ENCODE peak calls at places on chromosomes 13 and 19, in five cellular contexts. T, I, S, L and Z are unnamed samples.

GRCh38 chr19:5326986-5327623 is 13.5 kb downstream of the PTPRS start:
- DNase-seq in T (no peak), I (no peak), S (no peak), L (no peak), Z (no peak)

GRCh38 chr19:3556978-3557460 is 367 bp downstream of the MFSD12 start:
- DNase-seq in L (peak), I (no peak), T (peak), S (peak), Z (no peak)

GRCh38 chr19:38634757-38635482 is 12.5 kb upstream of the ACTN4 start:
- DNase-seq in I (peak), T (peak), L (peak), S (peak), Z (peak)

GRCh38 chr19:5949792-5950305 is 28.1 kb downstream of the RANBP3 start:
- DNase-seq in S (peak), L (no peak), I (no peak), T (no peak), Z (peak)

GRCh38 chr19:55519461-55520311 is 17.2 kb downstream of the SBK2 start:
- DNase-seq in S (no peak), L (peak), T (no peak), I (peak), Z (no peak)

GRCh38 chr13:41216160-41216559 is 21.8 kb upstream of the KBTBD7 start:
- DNase-seq in I (peak), T (no peak), S (no peak), L (no peak), Z (no peak)

GRCh38 chr19:55440411-55441105 is 2.5 kb downstream of the SHISA7 start:
- DNase-seq in I (no peak), L (no peak), T (no peak), S (no peak), Z (no peak)

GRCh38 chr13:59677966-59678814 is 485.5 kb downstream of the DIAPH3 start:
- DNase-seq in T (no peak), S (peak), L (peak), I (peak), Z (peak)

GRCh38 chr13:104837756-104838155 is 1697.7 kb downstream of the EFNB2 start:
- DNase-seq in T (no peak), S (no peak), L (no peak), I (no peak), Z (peak)

GRCh38 chr19:33406521-33407139 is 33.1 kb downstream of the CEBPG start:
- DNase-seq in I (peak), S (peak), T (peak), L (peak), Z (peak)

GRCh38 chr19:53389591-53390377 is 5.2 kb upstream of the ZNF765 start:
- DNase-seq in I (no peak), L (no peak), T (no peak), S (no peak), Z (no peak)

GRCh38 chr13:88074794-88075509 is 403.8 kb downstream of the SLITRK5 start:
- DNase-seq in L (no peak), S (no peak), I (no peak), T (peak), Z (no peak)

GRCh38 chr13:71797487-71797886 is 69.5 kb downstream of the DACH1 start:
- DNase-seq in S (no peak), T (no peak), I (no peak), L (no peak), Z (no peak)

GRCh38 chr19:31539386-31539785 is 190.2 kb upstream of the TSHZ3 start:
- DNase-seq in S (no peak), L (no peak), I (no peak), T (no peak), Z (no peak)

GRCh38 chr19:289651-290538 is 1.3 kb downstream of the PLPP2 start:
- DNase-seq in I (no peak), S (no peak), L (peak), T (no peak), Z (no peak)

GRCh38 chr13:112897956-112898785 is 70.8 kb upstream of the MCF2L start:
- DNase-seq in I (no peak), S (no peak), T (peak), L (no peak), Z (no peak)

GRCh38 chr19:55635856-55636440 is 4.9 kb upstream of the ZNF580 start:
- DNase-seq in I (no peak), L (no peak), T (no peak), S (no peak), Z (no peak)

GRCh38 chr13:98504371-98504963 is 72.4 kb downstream of the STK24 start:
- DNase-seq in I (no peak), S (no peak), T (no peak), L (no peak), Z (no peak)

GRCh38 chr13:52048516-52048915 is 24.0 kb downstream of the UTP14C start:
- DNase-seq in S (no peak), L (no peak), I (peak), T (no peak), Z (no peak)

GRCh38 chr13:24997367-24997967 is 98.5 kb upstream of the PABPC3 start:
- DNase-seq in S (peak), T (no peak), I (peak), L (peak), Z (peak)

GRCh38 chr19:34979819-34980640 is 16.0 kb upstream of the ZNF792 start:
- DNase-seq in L (no peak), I (no peak), T (no peak), S (no peak), Z (no peak)

GRCh38 chr19:49684251-49684982 is 5.0 kb upstream of the ADM5 start:
- DNase-seq in S (no peak), L (peak), T (no peak), I (no peak), Z (no peak)

GRCh38 chr19:38422405-38422804 is 3.6 kb downstream of the RASGRP4 start:
- DNase-seq in T (no peak), S (no peak), L (no peak), I (no peak), Z (no peak)

GRCh38 chr19:18633321-18633720 is 3.5 kb upstream of the KLHL26 start:
- DNase-seq in S (no peak), T (no peak), I (no peak), L (peak), Z (no peak)

GRCh38 chr13:45681101-45681500 is 21.0 kb upstream of the CBY2 start:
- DNase-seq in S (no peak), L (no peak), I (no peak), T (no peak), Z (no peak)

GRCh38 chr19:1610579-1610978 is 5.3 kb upstream of the UQCR11 start:
- DNase-seq in L (no peak), S (no peak), I (no peak), T (no peak), Z (no peak)

GRCh38 chr13:106098778-106099177 is 436.7 kb downstream of the EFNB2 start:
- DNase-seq in T (no peak), L (peak), I (no peak), S (no peak), Z (no peak)

GRCh38 chr13:110563463-110563774 is 1.9 kb upstream of the RAB20 start:
- DNase-seq in I (no peak), L (no peak), S (no peak), T (no peak), Z (no peak)
- H3K4me3 ChIP-seq in I (no peak), L (peak), S (no peak), T (no peak), Z (no peak)

DNA sequence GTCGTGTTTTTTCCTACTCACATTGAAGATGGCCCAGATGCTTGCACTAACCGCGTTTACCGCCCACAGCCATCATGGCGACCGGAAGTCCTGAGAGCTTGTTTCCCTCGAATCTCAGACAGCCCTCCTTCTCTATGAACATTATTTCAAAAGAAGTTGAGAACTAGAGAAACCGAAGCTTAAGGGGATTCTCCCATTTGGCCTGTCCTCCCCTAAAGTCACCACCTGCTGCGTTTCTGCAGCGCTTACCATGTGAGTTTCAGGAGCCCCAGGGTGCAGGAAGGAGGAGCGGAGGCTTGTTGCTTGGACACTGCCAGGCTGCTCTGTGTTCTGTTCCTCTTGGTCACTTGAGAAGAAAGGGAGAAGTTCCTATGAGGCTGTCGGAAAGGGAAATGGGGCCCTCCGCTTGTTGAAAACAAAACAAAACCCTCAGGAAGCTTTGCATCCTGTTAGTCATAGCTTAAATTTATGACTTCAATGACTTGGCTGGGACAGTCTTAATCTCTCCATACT is 6.2 kb downstream of the CARD8 start:
- DNase-seq in T (peak), I (no peak), L (peak), S (peak), Z (no peak)
- H3K4me3 ChIP-seq in T (no peak), I (no peak), L (peak), S (peak), Z (no peak)

GRCh38 chr13:34356686-34357434 is 538.9 kb downstream of the RFC3 start:
- DNase-seq in T (no peak), S (no peak), L (no peak), I (no peak), Z (no peak)

GRCh38 chr13:34358811-34359513 is 541.0 kb downstream of the RFC3 start:
- DNase-seq in S (no peak), I (peak), L (peak), T (no peak), Z (no peak)

GRCh38 chr13:34360702-34361101 is 542.8 kb downstream of the RFC3 start:
- DNase-seq in L (no peak), S (no peak), I (no peak), T (no peak), Z (no peak)

GRCh38 chr13:34361528-34361927 is 543.6 kb downstream of the RFC3 start:
- DNase-seq in S (no peak), I (peak), T (no peak), L (no peak), Z (no peak)

DNA sequence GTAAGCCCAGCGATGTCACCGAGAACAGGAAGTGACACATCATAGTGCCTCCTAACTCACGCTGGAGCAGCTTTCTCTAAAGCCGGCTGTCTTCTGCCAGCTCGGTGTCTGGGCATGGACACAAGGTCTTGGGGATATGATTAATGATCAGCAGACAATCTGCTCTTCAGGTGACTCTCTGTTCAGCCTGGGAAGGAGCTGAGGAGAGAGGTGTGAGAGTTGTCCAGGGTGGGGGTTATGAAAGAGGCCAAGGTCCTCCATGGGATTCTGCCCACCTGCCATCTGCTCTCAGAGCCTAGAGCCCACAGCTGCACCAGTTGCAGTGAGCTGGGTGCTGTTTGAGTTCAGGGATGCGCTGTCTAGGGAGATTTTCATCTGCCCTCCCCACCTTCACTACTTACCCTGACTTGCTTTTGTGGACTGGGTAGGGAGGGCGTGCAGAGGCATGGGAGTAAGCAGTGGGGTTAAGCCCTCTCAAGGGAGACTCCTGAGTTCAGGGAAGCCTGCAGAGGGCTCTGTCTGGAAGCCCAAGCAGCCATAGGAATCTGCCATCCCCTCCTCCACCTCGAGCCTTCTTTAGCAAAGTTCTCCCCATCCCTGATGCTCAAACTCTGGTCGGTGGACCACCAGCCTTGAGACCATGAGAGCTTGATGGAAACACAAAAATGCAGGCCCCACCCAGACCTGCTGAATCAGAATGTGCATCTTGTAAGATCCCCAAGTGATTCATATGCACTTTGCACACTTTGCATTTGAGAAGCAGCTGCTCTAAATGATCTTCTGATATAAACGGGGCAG is 539.7 kb downstream of the RFC3 start:
- DNase-seq in L (no peak), I (peak), S (no peak), T (no peak), Z (no peak)
- H3K4me3 ChIP-seq in L (no peak), I (no peak), S (no peak), T (no peak), Z (no peak)

GRCh38 chr13:94416454-94417080 is 62.9 kb downstream of the DCT start:
- DNase-seq in L (peak), S (peak), T (no peak), I (no peak), Z (no peak)
- H3K4me3 ChIP-seq in L (no peak), S (no peak), T (no peak), I (no peak), Z (no peak)

DNA sequence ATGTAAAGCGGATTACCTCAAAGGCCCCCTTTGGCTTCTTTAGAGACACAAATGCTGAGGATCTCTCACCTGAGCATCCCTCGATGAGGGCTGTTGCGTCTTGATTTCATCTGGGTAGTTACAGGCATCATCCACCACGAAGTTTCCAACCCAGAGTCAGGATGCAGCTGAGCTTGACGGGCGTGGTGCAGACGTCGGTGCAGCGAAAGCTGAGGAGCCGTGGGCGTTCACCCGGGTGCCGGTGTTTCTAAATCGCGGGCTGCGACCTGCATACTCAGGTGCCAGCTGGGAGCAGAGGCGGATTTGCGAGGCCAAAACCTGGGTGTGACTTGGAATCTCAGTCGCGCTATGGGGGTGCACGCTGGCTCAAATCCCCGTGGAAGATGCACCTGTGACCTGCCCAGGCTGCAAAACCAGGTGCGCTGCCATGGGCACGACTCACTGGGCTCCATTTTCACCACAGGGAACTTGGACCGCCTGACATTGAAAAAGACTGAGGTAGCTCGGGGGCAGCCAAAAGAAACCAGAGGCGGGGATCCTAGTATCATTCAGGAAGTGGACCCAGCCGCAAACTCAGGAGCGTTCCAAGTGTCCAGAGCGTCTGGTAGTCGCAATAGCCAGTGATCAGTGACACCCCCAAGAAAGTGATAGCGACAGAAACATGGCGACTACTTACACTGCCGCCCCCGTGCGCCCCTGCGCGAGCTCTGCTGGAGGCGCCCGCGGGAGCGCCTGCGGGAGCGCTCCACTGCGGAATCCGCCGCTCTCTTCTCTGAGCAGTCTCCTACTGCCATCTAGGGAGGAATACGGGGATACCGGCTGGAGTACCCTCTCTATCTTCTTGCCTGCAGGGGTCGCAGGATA is 36.4 kb upstream of the IGFL4 start:
- DNase-seq in T (peak), I (peak), L (peak), S (peak), Z (peak)
- H3K4me3 ChIP-seq in T (peak), I (peak), L (no peak), S (no peak), Z (no peak)